ENCODE peak calls at places on chromosomes 11 and 22, in seven cellular contexts. K is activated CD8-positive, alpha-beta memory T cell treated with anti-CD3 and anti-CD28 coated beads, Interleukin-2, amount 50 U/mL, for 4 hours; R is HEK293T; P is endothelial cell; B is fibroblast of the aortic adventitia; U is stimulated activated CD4-positive, alpha-beta T cell treated with anti-CD3 and anti-CD28 coated beads, TNF-alpha, amount 100 ng/mL, for 24 hours; Y is activated T-cell treated with anti-CD3 and anti-CD28 coated beads for 48 hours. A is an unnamed sample.

GRCh38 chr11:125299061-125299616 is 134.6 kb downstream of the PKNOX2 start:
- DNase-seq in K (no peak), R (no peak), P (no peak), B (no peak), U (no peak), Y (no peak), A (no peak)

GRCh38 chr11:104343578-104343977 is 179.6 kb upstream of the PDGFD start:
- DNase-seq in K (no peak), R (no peak), P (no peak), B (no peak), U (no peak), Y (no peak), A (no peak)

GRCh38 chr11:102456381-102456780 is 3.8 kb upstream of the TMEM123 start:
- DNase-seq in K (no peak), R (no peak), P (no peak), B (peak), U (no peak), Y (no peak), A (no peak)

GRCh38 chr11:32843544-32843943 is 13.8 kb downstream of the PRRG4 start:
- DNase-seq in K (no peak), R (no peak), P (no peak), B (no peak), U (no peak), Y (no peak), A (no peak)

GRCh38 chr11:102799656-102800339 is 1.8 kb upstream of the MMP1 start:
- DNase-seq in K (no peak), R (no peak), P (no peak), B (peak), U (no peak), Y (no peak), A (no peak)

GRCh38 chr11:125901872-125902271 is 1.1 kb downstream of the PUS3 start:
- DNase-seq in K (no peak), R (no peak), P (no peak), B (no peak), U (no peak), Y (no peak), A (no peak)

GRCh38 chr11:74371269-74372039 is 26.8 kb downstream of the PGM2L1 start:
- DNase-seq in K (no peak), R (no peak), P (no peak), B (no peak), U (no peak), Y (no peak), A (no peak)

GRCh38 chr11:6979365-6979764 is 40.8 kb downstream of the ZNF214 start:
- DNase-seq in K (no peak), R (no peak), P (no peak), B (peak), U (no peak), Y (no peak), A (no peak)

GRCh38 chr22:46066691-46067090 is 83.6 kb upstream of the PPARA start:
- DNase-seq in K (peak), R (no peak), P (no peak), B (peak), U (no peak), Y (no peak), A (no peak)

GRCh38 chr11:113176971-113177370 is 137.4 kb upstream of the TTC12 start:
- DNase-seq in K (no peak), R (no peak), P (no peak), B (peak), U (no peak), Y (no peak), A (no peak)

GRCh38 chr22:21938906-21939305 is 13.7 kb downstream of the PPM1F start:
- DNase-seq in K (no peak), R (no peak), P (no peak), B (no peak), U (no peak), Y (no peak), A (no peak)

GRCh38 chr11:46352063-46352841 is 5.0 kb downstream of the DGKZ start:
- DNase-seq in K (peak), R (peak), P (peak), B (no peak), U (no peak), Y (peak), A (peak)

GRCh38 chr11:62593434-62594044 is 2.2 kb upstream of the TUT1 start:
- DNase-seq in K (peak), R (peak), P (peak), B (peak), U (peak), Y (peak), A (peak)

GRCh38 chr11:73072935-73073481 is 69.1 kb downstream of the FCHSD2 start:
- DNase-seq in K (no peak), R (no peak), P (no peak), B (peak), U (no peak), Y (no peak), A (no peak)

GRCh38 chr11:45859661-45860140 is 12.4 kb downstream of the CRY2 start:
- DNase-seq in K (no peak), R (no peak), P (no peak), B (peak), U (no peak), Y (no peak), A (no peak)

GRCh38 chr11:101103431-101103830 is 26.2 kb downstream of the PGR start:
- DNase-seq in K (no peak), R (no peak), P (no peak), B (no peak), U (no peak), Y (no peak), A (no peak)

GRCh38 chr11:35216962-35217667 is 78.1 kb downstream of the CD44 start:
- DNase-seq in K (no peak), R (no peak), P (no peak), B (no peak), U (no peak), Y (no peak), A (no peak)

GRCh38 chr11:126607374-126607773 is 251.9 kb downstream of the ST3GAL4 start:
- DNase-seq in K (no peak), R (peak), P (peak), B (peak), U (no peak), Y (peak), A (peak)

GRCh38 chr22:47284822-47285221 is 522.4 kb downstream of the TBC1D22A start:
- DNase-seq in K (no peak), R (no peak), P (no peak), B (no peak), U (no peak), Y (no peak), A (no peak)

GRCh38 chr22:41256254-41256897 is 15.6 kb upstream of the CHADL start:
- DNase-seq in K (no peak), R (no peak), P (no peak), B (peak), U (no peak), Y (no peak), A (no peak)

GRCh38 chr11:18754308-18754707 is 28.3 kb upstream of the IGSF22 start:
- DNase-seq in K (no peak), R (no peak), P (no peak), B (peak), U (no peak), Y (no peak), A (no peak)

GRCh38 chr11:114066046-114066648 is 6.6 kb downstream of the ZBTB16 start:
- DNase-seq in K (no peak), R (no peak), P (no peak), B (no peak), U (no peak), Y (no peak), A (no peak)

GRCh38 chr11:86274999-86275398 is 27.0 kb upstream of the HIKESHI start:
- DNase-seq in K (no peak), R (no peak), P (no peak), B (no peak), U (no peak), Y (no peak), A (no peak)

GRCh38 chr22:36790648-36791047 is 14.7 kb upstream of the IFT27 start:
- DNase-seq in K (no peak), R (no peak), P (no peak), B (no peak), U (no peak), Y (peak), A (no peak)

GRCh38 chr11:29962243-29962642 is 54.6 kb downstream of the KCNA4 start:
- DNase-seq in K (no peak), R (peak), P (peak), B (no peak), U (no peak), Y (no peak), A (no peak)

GRCh38 chr22:38834215-38834953 is 9.4 kb downstream of the NPTXR start:
- DNase-seq in K (no peak), R (no peak), P (no peak), B (no peak), U (no peak), Y (no peak), A (no peak)

GRCh38 chr11:68033708-68034045 is 3.2 kb downstream of the NDUFS8 start:
- DNase-seq in K (no peak), R (no peak), P (no peak), B (no peak), U (no peak), Y (no peak), A (no peak)

A was measured in 8988T.